ENCODE peak calls at places on chromosomes 11 and 22, in ten cellular contexts. K, J, U, I, Y, N, S, Q, Z and A are unnamed samples.

GRCh38 chr22:23804781-23805291 is 18.1 kb downstream of the SMARCB1 start:
- DNase-seq in K (peak; percentile 68), J (peak; percentile 26), U (no peak), I (no peak), Y (no peak), N (peak; percentile 57), S (no peak), Q (no peak), Z (no peak), A (no peak)

GRCh38 chr22:39622881-39623367 is 52.4 kb downstream of the CACNA1I start:
- DNase-seq in K (peak; percentile 89), J (peak; percentile 69), U (peak; percentile 81), I (peak; percentile 40), Y (no peak), N (peak; percentile 95), S (peak; percentile 42), Q (peak; percentile 60), Z (peak; percentile 52), A (no peak)

GRCh38 chr11:110219011-110219785 is 77.2 kb downstream of the RDX start:
- DNase-seq in K (no peak), J (no peak), U (no peak), I (no peak), Y (no peak), N (no peak), S (no peak), Q (no peak), Z (no peak), A (no peak)

GRCh38 chr11:130070829-130071205 is 1.1 kb downstream of the APLP2 start:
- DNase-seq in K (peak; percentile 86), J (peak; percentile 74), U (peak; percentile 82), I (peak; percentile 59), Y (no peak), N (peak; percentile 76), S (peak; percentile 48), Q (no peak), Z (no peak), A (no peak)

GRCh38 chr11:87300640-87301381 is 263.1 kb downstream of the TMEM135 start:
- DNase-seq in K (no peak), J (no peak), U (no peak), I (no peak), Y (no peak), N (no peak), S (no peak), Q (no peak), Z (no peak), A (no peak)

GRCh38 chr11:77197626-77198320 is 69.7 kb downstream of the MYO7A start:
- DNase-seq in K (peak; percentile 41), J (peak; percentile 42), U (peak; percentile 48), I (no peak), Y (peak; percentile 36), N (no peak), S (peak; percentile 10), Q (peak; percentile 6), Z (no peak), A (no peak)

GRCh38 chr11:126246636-126247035 is 22.1 kb downstream of the SRPRA start:
- DNase-seq in K (no peak), J (no peak), U (no peak), I (no peak), Y (no peak), N (no peak), S (no peak), Q (no peak), Z (no peak), A (no peak)

GRCh38 chr22:46165975-46166374 is 15.6 kb downstream of the PPARA start:
- DNase-seq in K (no peak), J (no peak), U (no peak), I (no peak), Y (no peak), N (no peak), S (no peak), Q (no peak), Z (no peak), A (no peak)

GRCh38 chr22:23772315-23773246 is at the start of gene MMP11:
- DNase-seq in K (peak; percentile 90), J (peak; percentile 64), U (peak; percentile 81), I (no peak), Y (peak; percentile 58), N (peak; percentile 91), S (no peak), Q (peak; percentile 55), Z (peak; percentile 73), A (no peak)

GRCh38 chr11:117950320-117950719 is 21.1 kb upstream of the TMPRSS13 start:
- DNase-seq in K (no peak), J (no peak), U (no peak), I (peak; percentile 28), Y (no peak), N (peak; percentile 48), S (no peak), Q (no peak), Z (no peak), A (no peak)
- TF ChIP-seq CTCF in K (no peak), J (peak; percentile 35), U (peak; percentile 28), I (no peak), Y (peak; percentile 61), N (peak; percentile 58), S (peak; percentile 23), Q (no peak), Z (peak; percentile 31), A (peak; percentile 41)

GRCh38 chr11:46335271-46335670 is 12.0 kb upstream of the DGKZ start:
- DNase-seq in K (no peak), J (no peak), U (no peak), I (no peak), Y (no peak), N (no peak), S (no peak), Q (no peak), Z (no peak), A (no peak)
- H3K27me3 ChIP-seq in K (peaks cover 44% of the 10 kb centered on the region), J (peaks cover 33% of the 10 kb centered on the region), U (peaks cover 32% of the 10 kb centered on the region), I (no peaks in the 10 kb centered on the region), Y (peaks cover 4% of the 10 kb centered on the region), N (peaks cover 66% of the 10 kb centered on the region), S (peaks cover 23% of the 10 kb centered on the region), Q (no peaks in the 10 kb centered on the region), Z (peaks cover 27% of the 10 kb centered on the region), A (peaks cover 40% of the 10 kb centered on the region)

GRCh38 chr22:44394246-44395115 is 81.7 kb upstream of the SHISAL1 start:
- DNase-seq in K (peak; percentile 49), J (no peak), U (peak; percentile 42), I (no peak), Y (peak; percentile 14), N (peak; percentile 31), S (no peak), Q (no peak), Z (peak; percentile 10), A (no peak)
- H3K4me1 ChIP-seq in K (no peaks in the 10 kb centered on the region), J (no peaks in the 10 kb centered on the region), U (no peaks in the 10 kb centered on the region), I (no peaks in the 10 kb centered on the region), Y (no peaks in the 10 kb centered on the region), N (no peaks in the 10 kb centered on the region), S (no peaks in the 10 kb centered on the region), Q (peaks cover 8% of the 10 kb centered on the region), Z (no peaks in the 10 kb centered on the region), A (no peaks in the 10 kb centered on the region)

GRCh38 chr11:48052183-48053040 is 72.1 kb downstream of the PTPRJ start:
- DNase-seq in K (no peak), J (peak; percentile 85), U (peak; percentile 84), I (peak; percentile 88), Y (peak; percentile 88), N (peak; percentile 89), S (no peak), Q (peak; percentile 60), Z (no peak), A (no peak)

GRCh38 chr11:48049036-48049435 is 68.7 kb downstream of the PTPRJ start:
- DNase-seq in K (peak; percentile 28), J (no peak), U (peak; percentile 13), I (no peak), Y (no peak), N (no peak), S (no peak), Q (no peak), Z (no peak), A (no peak)

GRCh38 chr11:48047616-48048015 is 67.3 kb downstream of the PTPRJ start:
- DNase-seq in K (peak; percentile 73), J (no peak), U (peak; percentile 36), I (no peak), Y (no peak), N (no peak), S (no peak), Q (no peak), Z (no peak), A (no peak)

GRCh38 chr11:48051217-48051848 is 71.0 kb downstream of the PTPRJ start:
- DNase-seq in K (no peak), J (no peak), U (no peak), I (no peak), Y (no peak), N (no peak), S (no peak), Q (no peak), Z (no peak), A (no peak)

GRCh38 chr11:48050304-48050703 is 69.9 kb downstream of the PTPRJ start:
- DNase-seq in K (no peak), J (no peak), U (no peak), I (no peak), Y (no peak), N (no peak), S (no peak), Q (no peak), Z (no peak), A (no peak)
- TF ChIP-seq CTCF in K (no peak), J (no peak), U (no peak), I (no peak), Y (no peak), N (no peak), S (no peak), Q (no peak), Z (no peak), A (no peak)

GRCh38 chr11:103053997-103054396 is 38.0 kb downstream of the DCUN1D5 start:
- DNase-seq in K (no peak), J (no peak), U (no peak), I (no peak), Y (no peak), N (no peak), S (no peak), Q (no peak), Z (no peak), A (no peak)
- H3K27me3 ChIP-seq in K (no peaks in the 10 kb centered on the region), J (no peaks in the 10 kb centered on the region), U (no peaks in the 10 kb centered on the region), I (no peaks in the 10 kb centered on the region), Y (no peaks in the 10 kb centered on the region), N (no peaks in the 10 kb centered on the region), S (no peaks in the 10 kb centered on the region), Q (no peaks in the 10 kb centered on the region), Z (no peaks in the 10 kb centered on the region), A (no peaks in the 10 kb centered on the region)

GRCh38 chr11:44960200-44960845 is 9.6 kb upstream of the TP53I11 start:
- DNase-seq in K (no peak), J (no peak), U (no peak), I (no peak), Y (no peak), N (no peak), S (no peak), Q (no peak), Z (no peak), A (no peak)

GRCh38 chr11:44961894-44962293 is 11.2 kb upstream of the TP53I11 start:
- DNase-seq in K (no peak), J (no peak), U (no peak), I (no peak), Y (no peak), N (no peak), S (no peak), Q (no peak), Z (no peak), A (no peak)

GRCh38 chr11:44963071-44963575 is 12.4 kb upstream of the TP53I11 start:
- DNase-seq in K (no peak), J (no peak), U (no peak), I (no peak), Y (no peak), N (no peak), S (no peak), Q (no peak), Z (no peak), A (no peak)

GRCh38 chr11:44963948-44964347 is 13.3 kb upstream of the TP53I11 start:
- DNase-seq in K (no peak), J (no peak), U (no peak), I (no peak), Y (no peak), N (no peak), S (no peak), Q (no peak), Z (no peak), A (no peak)

GRCh38 chr11:44962464-44962863 is 11.8 kb upstream of the TP53I11 start:
- DNase-seq in K (no peak), J (no peak), U (no peak), I (no peak), Y (no peak), N (no peak), S (no peak), Q (no peak), Z (no peak), A (no peak)
- H3K4me1 ChIP-seq in K (peaks cover 18% of the 10 kb centered on the region), J (peaks cover 9% of the 10 kb centered on the region), U (peaks cover 3% of the 10 kb centered on the region), I (no peaks in the 10 kb centered on the region), Y (peaks cover 4% of the 10 kb centered on the region), N (peaks cover 7% of the 10 kb centered on the region), S (no peaks in the 10 kb centered on the region), Q (no peaks in the 10 kb centered on the region), Z (no peaks in the 10 kb centered on the region), A (no peaks in the 10 kb centered on the region)